ENCODE peak calls at places on chromosomes 6 and 20, in eight cellular contexts. Q is GM23248, F is MM.1S, Z is HCT116, J is GM23338, P is PC-3, V is hepatocyte, N is SK-N-SH. G is an unnamed sample. For H3K9me2, the result is how much of the 10 kb centered on the place peaks cover.

GRCh38 chr20:54293526-54293925 is 85.6 kb downstream of the PFDN4 start:
- DNase-seq in Q (no peak), F (no peak), Z (no peak), J (no peak), P (no peak), V (no peak), N (no peak), G (no peak)

GRCh38 chr6:56663344-56663743 is 20.7 kb upstream of the DST start:
- DNase-seq in Q (peak), F (no peak), Z (no peak), J (no peak), P (peak), V (peak), N (no peak), G (no peak)

GRCh38 chr20:17559338-17559737 is 10.5 kb upstream of the DSTN start:
- DNase-seq in Q (no peak), F (no peak), Z (no peak), J (no peak), P (peak), V (no peak), N (no peak), G (no peak)

GRCh38 chr6:43489277-43490072 is 12.1 kb downstream of the TJAP1 start:
- DNase-seq in Q (no peak), F (no peak), Z (no peak), J (no peak), P (no peak), V (no peak), N (peak), G (no peak)

GRCh38 chr6:26743941-26744699 is 84.6 kb upstream of the ZNF322 start:
- DNase-seq in Q (peak), F (no peak), Z (no peak), J (peak), P (no peak), V (no peak), N (peak), G (no peak)

GRCh38 chr6:136846046-136846445 is 23.7 kb downstream of the PEX7 start:
- DNase-seq in Q (peak), F (peak), Z (peak), J (peak), P (peak), V (peak), N (peak), G (peak)

GRCh38 chr6:43622541-43622940 is 6.5 kb downstream of the GTPBP2 start:
- DNase-seq in Q (no peak), F (no peak), Z (no peak), J (no peak), P (no peak), V (no peak), N (no peak), G (no peak)

GRCh38 chr20:8673116-8673515 is 395.8 kb upstream of the PLCB4 start:
- DNase-seq in Q (no peak), F (no peak), Z (no peak), J (no peak), P (no peak), V (no peak), N (no peak), G (no peak)

GRCh38 chr20:58446264-58446937 is 57.4 kb downstream of the VAPB start:
- DNase-seq in Q (no peak), F (no peak), Z (no peak), J (no peak), P (no peak), V (no peak), N (no peak), G (no peak)

DNA sequence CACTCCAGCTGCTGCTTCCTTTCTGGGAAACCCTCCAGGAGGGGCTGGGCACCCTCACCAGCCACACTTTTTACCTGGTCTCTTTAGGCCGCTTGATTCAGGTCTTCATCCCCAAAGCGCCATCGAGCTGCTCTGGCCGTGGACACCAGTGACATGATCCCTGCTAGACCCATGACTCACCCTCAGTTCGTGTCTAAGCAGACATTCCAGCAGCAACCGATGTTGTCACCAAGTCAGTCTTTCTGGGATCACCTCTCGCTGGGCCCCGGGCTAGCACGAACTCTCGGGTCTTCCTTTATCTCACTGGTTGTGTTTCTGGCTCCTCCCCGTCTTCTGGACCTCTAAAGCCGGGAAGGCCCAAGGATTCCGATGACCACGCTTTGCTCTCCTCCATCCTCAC is 43.0 kb upstream of the GPR31 start:
- DNase-seq in Q (no peak), F (no peak), Z (no peak), J (no peak), P (no peak), V (no peak), N (no peak), G (no peak)
- H2AFZ ChIP-seq in Q (no peak), F (no peak), Z (no peak), J (no peak), P (no peak), V (no peak), N (no peak), G (no peak)

GRCh38 chr6:90123796-90124195 is 172.8 kb downstream of the BACH2 start:
- DNase-seq in Q (peak), F (no peak), Z (no peak), J (no peak), P (no peak), V (no peak), N (no peak), G (no peak)
- TF ChIP-seq EZH2phosphoT487 in Q (no peak), F (no peak), Z (no peak), J (no peak), P (no peak), V (no peak), N (no peak), G (no peak)

GRCh38 chr6:124541601-124542000 is 420.6 kb upstream of the RNF217 start:
- DNase-seq in Q (no peak), F (no peak), Z (no peak), J (no peak), P (no peak), V (no peak), N (no peak), G (no peak)
- H3K9me2 ChIP-seq in Q (under half), F (under half), Z (under half), J (under half), P (under half), V (under half), N (under half), G (under half)

GRCh38 chr6:96934087-96934486 is 9.6 kb downstream of the KLHL32 start:
- DNase-seq in Q (no peak), F (no peak), Z (no peak), J (no peak), P (no peak), V (no peak), N (no peak), G (no peak)
- H2AFZ ChIP-seq in Q (no peak), F (no peak), Z (no peak), J (no peak), P (no peak), V (no peak), N (no peak), G (no peak)

GRCh38 chr6:166318227-166318626 is 10.0 kb upstream of the PRR18 start:
- DNase-seq in Q (no peak), F (no peak), Z (no peak), J (no peak), P (no peak), V (no peak), N (no peak), G (no peak)
- TF ChIP-seq EZH2phosphoT487 in Q (no peak), F (no peak), Z (no peak), J (no peak), P (no peak), V (no peak), N (no peak), G (no peak)

GRCh38 chr20:38354227-38354626 is 7.9 kb downstream of the LBP start:
- DNase-seq in Q (no peak), F (no peak), Z (no peak), J (no peak), P (no peak), V (no peak), N (no peak), G (no peak)
- H3K9me2 ChIP-seq in Q (under half), F (under half), Z (under half), J (under half), P (under half), V (under half), N (under half), G (under half)

DNA sequence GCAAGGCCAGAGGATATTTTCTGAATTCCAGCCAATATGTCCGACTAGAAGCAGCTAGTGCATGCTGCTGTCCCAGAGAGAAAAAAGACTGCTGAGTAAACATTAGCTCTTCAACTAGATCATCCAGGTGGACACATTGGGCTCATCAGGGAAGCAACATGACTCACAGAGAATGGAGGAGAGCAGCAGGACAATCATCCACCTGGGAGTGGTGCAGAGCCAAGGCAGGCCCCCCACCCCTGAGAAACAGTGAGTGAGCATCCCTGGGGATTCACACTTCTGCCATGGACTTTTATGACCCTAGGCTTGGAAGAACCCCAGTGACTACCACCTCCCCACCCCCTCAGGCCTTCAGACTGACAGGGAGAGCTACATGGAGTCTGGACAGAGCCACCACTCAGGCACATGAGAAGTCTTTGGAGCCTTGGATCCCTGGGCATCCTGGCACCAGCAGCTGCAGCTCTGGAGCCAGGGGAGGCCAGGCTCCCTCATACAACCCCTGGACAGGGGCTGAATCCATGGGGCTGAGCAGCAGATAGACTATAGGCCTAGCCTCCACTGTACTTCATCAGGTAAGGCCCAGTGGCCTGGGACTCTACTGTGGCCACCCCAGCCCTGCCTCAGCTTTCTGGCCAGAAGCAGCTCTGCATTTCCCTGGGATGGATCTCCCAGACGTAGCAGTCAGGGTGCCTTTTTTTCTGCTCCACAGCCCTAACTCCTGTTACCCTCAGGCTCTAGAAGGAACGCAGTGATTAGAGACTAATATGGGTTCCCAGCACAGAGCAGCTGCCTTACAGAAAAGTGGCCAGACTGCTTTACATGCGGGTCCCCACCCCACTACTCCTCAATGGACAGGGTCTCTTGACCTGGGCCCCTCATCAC is 82.9 kb upstream of the RNF217 start:
- DNase-seq in Q (no peak), F (no peak), Z (no peak), J (no peak), P (peak), V (no peak), N (no peak), G (no peak)
- H2AFZ ChIP-seq in Q (no peak), F (no peak), Z (no peak), J (no peak), P (no peak), V (no peak), N (no peak), G (no peak)